ENCODE peak calls at places on chromosomes 16 and 17, in six cellular contexts. S, Z, C, X, P and L are unnamed samples.

GRCh38 chr16:2483160-2483559 is 8.2 kb downstream of the TBC1D24 start:
- DNase-seq in S (no peak), Z (no peak), C (no peak), X (peak; percentile 78), P (no peak), L (no peak)

GRCh38 chr17:27518048-27518447 is 61.8 kb downstream of the KSR1 start:
- DNase-seq in S (no peak), Z (no peak), C (no peak), X (no peak), P (no peak), L (no peak)

GRCh38 chr17:31877911-31878702 is 19.1 kb upstream of the COPRS start:
- DNase-seq in S (no peak), Z (no peak), C (no peak), X (no peak), P (no peak), L (no peak)

GRCh38 chr17:78414178-78415162 is 36.0 kb downstream of the PGS1 start:
- DNase-seq in S (no peak), Z (no peak), C (no peak), X (no peak), P (no peak), L (no peak)

GRCh38 chr17:79033046-79033616 is 9.2 kb downstream of the C1QTNF1 start:
- DNase-seq in S (no peak), Z (no peak), C (no peak), X (no peak), P (no peak), L (no peak)

GRCh38 chr17:50055426-50056216 is at the start of gene ITGA3:
- DNase-seq in S (no peak), Z (peak; percentile 84), C (peak; percentile 51), X (peak; percentile 93), P (no peak), L (no peak)

GRCh38 chr17:69761011-69761410 is 314.0 kb upstream of the KCNJ16 start:
- DNase-seq in S (no peak), Z (no peak), C (no peak), X (no peak), P (no peak), L (no peak)

GRCh38 chr16:3952342-3953131 is 72.0 kb upstream of the CREBBP start:
- DNase-seq in S (no peak), Z (no peak), C (no peak), X (no peak), P (no peak), L (peak; percentile 44)

GRCh38 chr17:52124561-52124960 is 34.0 kb downstream of the CA10 start:
- DNase-seq in S (no peak), Z (no peak), C (no peak), X (no peak), P (no peak), L (no peak)

GRCh38 chr17:76822184-76822778 is 45.9 kb upstream of the MGAT5B start:
- DNase-seq in S (no peak), Z (no peak), C (no peak), X (no peak), P (no peak), L (no peak)

GRCh38 chr17:79625706-79626105 is 14.9 kb upstream of the RBFOX3 start:
- DNase-seq in S (no peak), Z (no peak), C (no peak), X (peak; percentile 24), P (no peak), L (no peak)

DNA sequence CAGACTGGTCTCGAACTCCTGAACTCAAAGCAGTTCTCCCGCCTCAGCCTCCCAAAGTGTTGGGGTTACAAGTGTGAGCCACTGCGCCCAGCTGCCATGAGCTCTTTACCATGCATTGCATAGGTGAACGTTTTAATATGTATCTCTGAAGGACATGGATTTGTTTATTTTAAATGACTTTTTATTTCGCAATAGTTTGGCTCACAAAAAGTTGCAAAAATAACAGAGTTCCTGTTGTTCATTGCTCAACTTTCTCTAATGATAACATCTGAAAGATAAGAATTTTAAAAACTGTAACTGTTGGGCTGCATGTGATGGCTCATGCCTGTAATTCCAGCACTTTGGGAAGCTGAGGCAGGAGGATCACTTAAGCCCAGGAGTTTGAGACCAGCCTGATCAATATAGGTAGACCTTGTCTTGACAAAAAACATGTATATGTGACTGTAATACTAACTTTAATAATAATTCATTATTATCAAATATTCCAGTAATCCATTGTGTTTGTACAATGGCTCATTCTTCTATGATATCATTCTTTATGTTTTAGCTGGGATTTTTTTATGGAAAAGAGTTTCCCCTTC is 80.1 kb downstream of the ABCC1 start:
- DNase-seq in S (no peak), Z (no peak), C (no peak), X (no peak), P (no peak), L (no peak)
- TF ChIP-seq GABPA in S (no peak), Z (no peak), C (no peak), X (no peak), P (no peak), L (no peak)

GRCh38 chr17:65539867-65540266 is 21.6 kb downstream of the AXIN2 start:
- DNase-seq in S (no peak), Z (no peak), C (no peak), X (no peak), P (no peak), L (no peak)

GRCh38 chr17:65537845-65538678 is 23.4 kb downstream of the AXIN2 start:
- DNase-seq in S (no peak), Z (no peak), C (peak; percentile 90), X (no peak), P (no peak), L (no peak)

GRCh38 chr17:65537343-65537844 is 24.1 kb downstream of the AXIN2 start:
- DNase-seq in S (no peak), Z (no peak), C (no peak), X (no peak), P (no peak), L (no peak)

GRCh38 chr17:65536573-65537342 is 24.7 kb downstream of the AXIN2 start:
- DNase-seq in S (no peak), Z (no peak), C (no peak), X (no peak), P (no peak), L (no peak)

DNA sequence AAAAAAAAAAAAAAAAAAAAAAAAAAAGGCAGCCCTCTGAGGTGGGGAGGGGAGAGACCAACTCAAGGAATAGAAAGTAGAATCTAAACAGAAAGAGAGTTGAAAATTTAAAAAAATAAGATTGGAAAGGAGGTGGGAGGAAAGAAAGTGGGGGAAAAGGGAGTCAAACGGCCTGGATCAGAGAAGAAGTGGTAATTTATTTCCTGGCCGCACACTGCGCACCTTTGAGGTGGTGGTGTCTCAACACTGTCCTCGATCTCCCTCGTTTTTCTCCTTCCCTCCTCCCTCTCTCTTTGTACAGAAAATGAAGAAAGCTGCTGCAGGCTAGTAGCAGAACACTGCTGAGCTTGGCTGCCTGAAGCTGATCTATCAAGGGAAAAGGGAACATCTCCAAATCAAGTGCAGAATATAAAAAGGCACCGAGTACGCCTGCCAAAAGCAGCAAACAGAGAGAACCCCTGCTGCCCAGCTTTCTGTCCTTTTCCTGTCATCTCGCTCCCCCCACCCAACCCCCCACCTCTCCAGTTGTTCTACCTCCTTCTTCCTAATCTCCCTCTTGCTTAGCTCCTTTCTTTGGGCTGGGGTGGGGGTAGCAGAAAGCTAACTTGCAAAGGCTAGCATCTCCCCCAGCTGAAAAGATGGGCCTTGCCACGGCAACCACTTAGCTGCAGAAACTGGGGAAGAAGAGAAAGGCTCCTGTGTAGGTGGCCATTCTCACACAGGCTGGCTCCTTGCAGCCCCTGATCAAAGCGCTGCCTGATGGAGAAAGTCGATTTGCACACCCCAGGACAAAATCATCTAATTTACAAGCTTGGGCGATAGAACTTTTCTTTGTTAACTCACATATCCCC is 22.5 kb downstream of the AXIN2 start:
- DNase-seq in S (no peak), Z (no peak), C (no peak), X (no peak), P (no peak), L (no peak)
- TF ChIP-seq GABPA in S (no peak), Z (no peak), C (no peak), X (no peak), P (no peak), L (no peak)

GRCh38 chr16:64475627-64476351 is 646.1 kb downstream of the CDH11 start:
- DNase-seq in S (no peak), Z (no peak), C (no peak), X (no peak), P (no peak), L (no peak)
- TF ChIP-seq GABPA in S (no peak), Z (no peak), C (no peak), X (no peak), P (no peak), L (no peak)

DNA sequence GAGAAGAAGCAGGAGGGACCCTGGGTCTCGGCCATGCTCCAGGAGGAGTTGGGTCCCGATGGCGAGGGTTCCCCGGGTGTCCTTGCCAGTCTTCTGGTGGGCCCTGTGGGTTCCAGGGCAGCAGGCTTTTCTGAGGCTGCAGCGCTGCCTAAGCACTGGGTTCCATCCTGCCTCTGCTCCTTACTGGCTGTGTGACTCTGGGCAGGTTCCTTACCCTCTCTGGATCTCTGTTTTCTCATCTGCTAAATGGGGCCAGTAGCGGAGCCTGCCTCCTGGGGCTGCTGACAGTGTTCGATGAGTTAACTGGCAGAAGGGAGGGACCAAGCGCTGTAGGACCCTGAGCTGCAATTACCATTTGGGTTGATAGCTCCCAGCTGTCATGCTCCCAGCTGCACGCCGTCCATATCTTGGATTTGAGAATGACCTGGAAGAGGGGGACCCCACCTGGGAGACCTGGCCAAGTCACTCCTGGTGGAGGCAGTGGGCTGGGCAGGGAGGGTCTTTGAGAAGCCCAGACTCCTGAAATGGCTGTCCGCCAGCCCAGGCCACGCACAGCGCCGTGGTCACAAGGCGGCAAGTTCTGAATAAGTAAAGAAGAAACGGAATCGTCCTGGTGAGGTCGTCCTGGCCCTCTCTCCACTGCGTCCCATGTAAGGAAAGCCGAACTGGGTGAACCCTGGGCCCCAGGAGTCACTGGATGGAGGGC is 47.2 kb upstream of the GSE1 start:
- DNase-seq in S (no peak), Z (no peak), C (no peak), X (no peak), P (no peak), L (no peak)
- TF ChIP-seq GABPA in S (no peak), Z (no peak), C (no peak), X (no peak), P (no peak), L (no peak)

GRCh38 chr17:15464629-15465028 is 2.8 kb downstream of the CDRT4 start:
- DNase-seq in S (no peak), Z (no peak), C (no peak), X (no peak), P (no peak), L (no peak)
- TF ChIP-seq GABPA in S (no peak), Z (no peak), C (no peak), X (no peak), P (no peak), L (no peak)

GRCh38 chr17:30554839-30555751 is 77.9 kb downstream of the GOSR1 start:
- DNase-seq in S (no peak), Z (peak; percentile 17), C (peak; percentile 22), X (no peak), P (peak; percentile 30), L (no peak)
- TF ChIP-seq GABPA in S (no peak), Z (no peak), C (no peak), X (no peak), P (no peak), L (no peak)

DNA sequence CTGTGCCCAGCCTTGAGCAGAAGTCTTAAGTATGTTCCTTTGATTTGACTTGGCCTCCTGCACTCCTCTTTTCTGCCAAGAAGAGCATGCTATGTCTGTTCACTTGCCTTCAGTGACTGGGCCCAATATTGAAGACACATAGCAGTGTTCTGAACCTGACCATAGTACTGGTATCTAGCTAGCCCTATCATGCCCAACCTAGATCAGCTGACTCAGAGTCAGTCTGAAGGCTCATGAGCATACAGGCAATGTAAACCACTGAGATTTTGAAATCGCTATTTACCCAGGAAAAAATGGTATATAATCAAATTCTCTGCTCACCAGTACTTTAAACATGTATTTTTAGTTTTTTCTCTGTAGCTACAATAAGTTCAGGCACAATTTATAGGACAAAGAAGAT is 129.4 kb downstream of the TANC2 start:
- DNase-seq in S (no peak), Z (no peak), C (no peak), X (no peak), P (no peak), L (no peak)
- TF ChIP-seq GABPA in S (no peak), Z (no peak), C (no peak), X (no peak), P (no peak), L (no peak)